ENCODE peak calls at places on chromosome 16, in nine cellular contexts. E is COR-L47, X is activated T-helper 1 cell treated with Interleukin-2 at 50 U/mL for 16 hours, U is amygdala, C is BE2C, B is MV-4-11, F is mammary epithelial cell, M is D341Med, A is NCI-H1092. Y is an unnamed sample.

GRCh38 chr16:2028146-2028545 is 1.4 kb downstream of the NHERF2 start:
- DNase-seq in E (no peak), X (no peak), U (no peak), C (no peak), B (no peak), F (no peak), M (no peak), A (no peak), Y (no peak)

GRCh38 chr16:2710711-2711231 is 9.3 kb downstream of the PRSS27 start:
- DNase-seq in E (no peak), X (no peak), U (no peak), C (no peak), B (no peak), F (no peak), M (peak), A (no peak), Y (no peak)

GRCh38 chr16:14458576-14458975 is 171.5 kb downstream of the PARN start:
- DNase-seq in E (no peak), X (no peak), U (no peak), C (no peak), B (no peak), F (no peak), M (no peak), A (no peak), Y (no peak)

GRCh38 chr16:58128181-58128631 is 975 bp downstream of the CFAP20 start:
- DNase-seq in E (no peak), X (no peak), U (peak), C (no peak), B (no peak), F (no peak), M (no peak), A (no peak), Y (no peak)

GRCh38 chr16:54390095-54390494 is 103.5 kb upstream of the IRX3 start:
- DNase-seq in E (no peak), X (no peak), U (no peak), C (no peak), B (peak), F (no peak), M (no peak), A (no peak), Y (no peak)

GRCh38 chr16:86823895-86824671 is 245.7 kb downstream of the FOXL1 start:
- DNase-seq in E (no peak), X (no peak), U (no peak), C (no peak), B (no peak), F (peak), M (no peak), A (no peak), Y (no peak)

GRCh38 chr16:56610017-56610608 is 1.7 kb downstream of the MT2A start:
- DNase-seq in E (peak), X (peak), U (no peak), C (no peak), B (peak), F (peak), M (no peak), A (no peak), Y (peak)

GRCh38 chr16:2149630-2150417 is 1.4 kb downstream of the RAB26 start:
- DNase-seq in E (no peak), X (no peak), U (no peak), C (no peak), B (no peak), F (no peak), M (no peak), A (no peak), Y (no peak)

GRCh38 chr16:76634847-76635697 is 357.9 kb downstream of the CNTNAP4 start:
- DNase-seq in E (no peak), X (no peak), U (no peak), C (no peak), B (no peak), F (no peak), M (peak), A (no peak), Y (no peak)

GRCh38 chr16:1534021-1535020 is 855 bp downstream of the TMEM204 start:
- DNase-seq in E (no peak), X (no peak), U (no peak), C (peak), B (no peak), F (no peak), M (no peak), A (no peak), Y (no peak)

GRCh38 chr16:11550651-11551498 is 35.8 kb downstream of the LITAF start:
- DNase-seq in E (no peak), X (no peak), U (no peak), C (no peak), B (no peak), F (no peak), M (no peak), A (no peak), Y (no peak)

GRCh38 chr16:3094289-3095027 is 4.6 kb downstream of the ZSCAN10 start:
- DNase-seq in E (peak), X (no peak), U (no peak), C (peak), B (peak), F (peak), M (peak), A (no peak), Y (peak)

GRCh38 chr16:57802635-57803412 is 533 bp upstream of the KIFC3 start:
- DNase-seq in E (no peak), X (no peak), U (peak), C (peak), B (peak), F (peak), M (no peak), A (no peak), Y (no peak)

GRCh38 chr16:56357765-56358322 is 67.5 kb downstream of the AMFR start:
- DNase-seq in E (no peak), X (no peak), U (no peak), C (peak), B (no peak), F (no peak), M (peak), A (no peak), Y (no peak)

GRCh38 chr16:11138769-11139623 is 117.0 kb downstream of the SOCS1 start:
- DNase-seq in E (no peak), X (no peak), U (no peak), C (no peak), B (peak), F (no peak), M (no peak), A (no peak), Y (no peak)

GRCh38 chr16:4935231-4935855 is 1.6 kb downstream of the PPL start:
- DNase-seq in E (no peak), X (no peak), U (no peak), C (no peak), B (peak), F (peak), M (peak), A (no peak), Y (no peak)